ENCODE peak calls at places on chromosome 9, in seven cellular contexts. Q is NCI-H1092, C is GM12865, E is amniotic stem cell, W is esophagus squamous epithelium, P is GM23338, A is WTC11. Z is an unnamed sample.
A peak's percentile ranks its signal among the peaks of the same experiment; 100 is the strongest.

GRCh38 chr9:72839140-72839539 is 113.7 kb downstream of the ALDH1A1 start:
- DNase-seq in Q (no peak), C (no peak), E (peak; percentile 17), W (no peak), P (no peak), A (no peak), Z (no peak)

GRCh38 chr9:110116543-110116885 is 91.4 kb downstream of the C9orf152 start:
- DNase-seq in Q (no peak), C (no peak), E (no peak), W (no peak), P (no peak), A (no peak), Z (no peak)

GRCh38 chr9:22141906-22142305 is 132.8 kb upstream of the CDKN2B start:
- DNase-seq in Q (no peak), C (no peak), E (no peak), W (no peak), P (no peak), A (no peak), Z (no peak)

GRCh38 chr9:9387511-9388115 is 1225.2 kb downstream of the PTPRD start:
- DNase-seq in Q (no peak), C (no peak), E (no peak), W (no peak), P (peak; percentile 31), A (no peak), Z (no peak)

GRCh38 chr9:32378496-32378895 is 5.9 kb upstream of the ACO1 start:
- DNase-seq in Q (peak; percentile 59), C (peak; percentile 79), E (peak; percentile 52), W (no peak), P (peak; percentile 86), A (no peak), Z (no peak)

GRCh38 chr9:84592918-84593317 is 76.6 kb upstream of the NTRK2 start:
- DNase-seq in Q (no peak), C (no peak), E (no peak), W (no peak), P (no peak), A (no peak), Z (no peak)

GRCh38 chr9:108978121-108978694 is 35.1 kb downstream of the CTNNAL1 start:
- DNase-seq in Q (no peak), C (no peak), E (no peak), W (no peak), P (no peak), A (no peak), Z (no peak)

GRCh38 chr9:134004131-134004873 is 12.2 kb upstream of the VAV2 start:
- DNase-seq in Q (no peak), C (no peak), E (no peak), W (no peak), P (no peak), A (no peak), Z (no peak)

GRCh38 chr9:135588886-135589595 is 27.5 kb downstream of the PAEP start:
- DNase-seq in Q (no peak), C (no peak), E (no peak), W (no peak), P (no peak), A (no peak), Z (no peak)

GRCh38 chr9:110880123-110880522 is 158.1 kb downstream of the LPAR1 start:
- DNase-seq in Q (no peak), C (no peak), E (no peak), W (no peak), P (peak; percentile 34), A (no peak), Z (no peak)

GRCh38 chr9:108442604-108443277 is 413.0 kb downstream of the ACTL7B start:
- DNase-seq in Q (no peak), C (no peak), E (no peak), W (no peak), P (no peak), A (no peak), Z (no peak)

GRCh38 chr9:86614871-86615849 is 260.9 kb upstream of the TUT7 start:
- DNase-seq in Q (no peak), C (peak; percentile 9), E (no peak), W (no peak), P (peak; percentile 74), A (peak; percentile 24), Z (no peak)

GRCh38 chr9:105475302-105475701 is 27.5 kb downstream of the FSD1L start:
- DNase-seq in Q (no peak), C (peak; percentile 8), E (peak; percentile 31), W (no peak), P (peak; percentile 68), A (no peak), Z (no peak)

GRCh38 chr9:126722252-126722921 is 82.5 kb upstream of the ZBTB43 start:
- DNase-seq in Q (no peak), C (peak; percentile 86), E (peak; percentile 24), W (no peak), P (peak; percentile 95), A (peak; percentile 88), Z (peak; percentile 87)

GRCh38 chr9:21993893-21994525 is at the start of gene CDKN2A:
- DNase-seq in Q (no peak), C (peak; percentile 89), E (no peak), W (no peak), P (peak; percentile 72), A (peak; percentile 50), Z (no peak)

GRCh38 chr9:12884736-12885395 is 110.0 kb downstream of the LURAP1L start:
- DNase-seq in Q (peak; percentile 25), C (peak; percentile 1), E (no peak), W (no peak), P (peak; percentile 57), A (no peak), Z (no peak)

GRCh38 chr9:93813687-93814560 is 141.2 kb downstream of the BARX1 start:
- DNase-seq in Q (peak; percentile 97), C (no peak), E (no peak), W (no peak), P (peak; percentile 36), A (no peak), Z (no peak)

GRCh38 chr9:109791747-109792146 is 11.7 kb downstream of the PALM2AKAP2 start:
- DNase-seq in Q (no peak), C (no peak), E (no peak), W (no peak), P (no peak), A (no peak), Z (no peak)

Z was measured in cardiac septum.